ENCODE peak calls at places on chromosomes 2 and 18, in ten cellular contexts. H, X, W, I, M, B, U, D, R and N are unnamed samples.
A peak's percentile ranks its signal among the peaks of the same experiment; 100 is the strongest.

GRCh38 chr18:32238635-32239268 is 48.9 kb downstream of the MEP1B start:
- DNase-seq in H (no peak), X (no peak), W (no peak), I (no peak), M (no peak), B (no peak), U (no peak), D (no peak), R (no peak), N (no peak)

GRCh38 chr18:49697757-49698595 is 115.4 kb downstream of the ACAA2 start:
- DNase-seq in H (no peak), X (no peak), W (no peak), I (no peak), M (peak; percentile 30), B (peak; percentile 31), U (no peak), D (no peak), R (no peak), N (no peak)

GRCh38 chr2:167697961-167698360 is 549.4 kb downstream of the STK39 start:
- DNase-seq in H (no peak), X (no peak), W (no peak), I (no peak), M (no peak), B (no peak), U (no peak), D (no peak), R (no peak), N (no peak)

GRCh38 chr2:23375448-23375847 is 9.5 kb upstream of the KLHL29 start:
- DNase-seq in H (no peak), X (no peak), W (no peak), I (no peak), M (peak; percentile 34), B (peak; percentile 51), U (no peak), D (no peak), R (no peak), N (no peak)

GRCh38 chr2:11411244-11411643 is 54.7 kb downstream of the E2F6 start:
- DNase-seq in H (no peak), X (no peak), W (no peak), I (no peak), M (no peak), B (no peak), U (no peak), D (no peak), R (no peak), N (no peak)

GRCh38 chr18:40676676-40677075 is 1278.4 kb upstream of the PIK3C3 start:
- DNase-seq in H (no peak), X (no peak), W (no peak), I (no peak), M (no peak), B (peak; percentile 9), U (no peak), D (no peak), R (no peak), N (no peak)

GRCh38 chr2:20212459-20212870 is 12.5 kb downstream of the SDC1 start:
- DNase-seq in H (no peak), X (no peak), W (no peak), I (no peak), M (no peak), B (peak; percentile 69), U (peak; percentile 87), D (no peak), R (no peak), N (no peak)

GRCh38 chr2:101329026-101329425 is 20.5 kb upstream of the RNF149 start:
- DNase-seq in H (peak; percentile 21), X (no peak), W (no peak), I (no peak), M (no peak), B (no peak), U (no peak), D (no peak), R (no peak), N (no peak)

GRCh38 chr2:233476651-233477547 is 89.7 kb downstream of the USP40 start:
- DNase-seq in H (no peak), X (no peak), W (no peak), I (no peak), M (no peak), B (no peak), U (no peak), D (peak; percentile 67), R (no peak), N (no peak)

GRCh38 chr2:69663860-69664259 is 20.3 kb upstream of the AAK1 start:
- DNase-seq in H (no peak), X (no peak), W (no peak), I (no peak), M (no peak), B (no peak), U (no peak), D (no peak), R (no peak), N (no peak)
- H3K27ac ChIP-seq in H (no peak overlapping the region), X (no peak overlapping the region), W (no peak overlapping the region), I (no peak overlapping the region), M (no peak overlapping the region), B (no peak overlapping the region), U (no peak overlapping the region), D (no peak overlapping the region), R (no peak overlapping the region), N (no peak overlapping the region)

DNA sequence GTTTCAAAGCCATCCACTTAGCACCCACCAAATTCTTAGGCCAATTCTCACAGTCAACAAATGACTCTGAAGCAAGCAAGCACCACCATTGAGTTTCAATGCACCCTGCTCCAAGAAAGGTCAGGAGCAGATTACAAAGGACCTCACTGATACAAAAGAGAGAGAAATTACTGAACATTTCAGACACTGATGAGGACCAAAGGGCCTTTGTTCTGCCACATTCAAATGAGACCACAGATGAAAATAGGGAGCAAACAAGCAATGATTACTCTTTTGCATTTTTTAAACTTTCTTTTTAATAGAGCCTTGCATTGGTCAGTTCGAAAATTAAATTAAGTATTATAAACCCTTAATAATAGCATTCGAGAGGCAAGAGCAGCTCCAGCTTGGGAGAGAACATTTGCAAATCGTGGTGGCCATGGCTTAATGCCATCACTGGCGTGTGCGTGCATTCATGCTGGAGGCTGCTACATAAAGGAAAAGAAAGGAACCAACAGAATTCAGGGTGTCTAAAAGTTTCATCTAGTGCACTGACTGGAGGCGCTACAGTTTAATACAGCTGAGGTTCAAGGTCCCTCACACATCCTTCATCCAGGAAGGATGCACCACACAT is 87.5 kb downstream of the KLF7 start:
- DNase-seq in H (no peak), X (no peak), W (no peak), I (no peak), M (no peak), B (no peak), U (no peak), D (no peak), R (no peak), N (no peak)
- TF ChIP-seq CTCF in H (no peak), X (no peak), W (no peak), I (no peak), M (no peak), B (no peak), U (no peak), D (no peak), R (no peak), N (no peak)

DNA sequence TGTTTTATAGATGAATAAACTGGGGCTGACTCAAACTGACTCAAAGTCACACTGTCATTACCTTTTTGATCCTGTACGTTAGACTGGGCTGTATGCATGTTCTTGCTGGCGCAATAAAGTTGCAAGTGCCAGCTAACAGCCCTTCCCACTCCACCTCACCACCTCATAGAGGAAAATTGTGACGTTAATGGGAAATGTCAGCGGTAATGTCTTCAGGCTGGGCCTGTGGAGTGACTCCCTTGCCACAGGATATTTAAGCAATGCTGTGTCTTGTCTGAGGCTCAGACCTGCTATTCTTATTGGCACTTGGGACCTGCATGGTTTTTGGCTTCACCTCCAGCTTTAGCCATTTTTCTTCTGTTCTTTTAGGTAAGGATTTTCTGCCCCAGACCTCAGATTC is 25.2 kb upstream of the CASP10 start:
- DNase-seq in H (peak; percentile 82), X (no peak), W (no peak), I (no peak), M (no peak), B (no peak), U (no peak), D (no peak), R (no peak), N (no peak)
- H3K4me3 ChIP-seq in H (no peak overlapping the region), X (no peak overlapping the region), W (no peak overlapping the region), I (no peak overlapping the region), M (no peak overlapping the region), B (no peak overlapping the region), U (no peak overlapping the region), D (no peak overlapping the region), R (no peak overlapping the region), N (no peak overlapping the region)

GRCh38 chr2:14903709-14904374 is 271.3 kb downstream of the LRATD1 start:
- DNase-seq in H (peak; percentile 77), X (no peak), W (no peak), I (no peak), M (peak; percentile 78), B (no peak), U (peak; percentile 47), D (peak; percentile 77), R (no peak), N (no peak)

GRCh38 chr2:14901740-14902139 is 269.2 kb downstream of the LRATD1 start:
- DNase-seq in H (no peak), X (no peak), W (no peak), I (no peak), M (no peak), B (no peak), U (no peak), D (no peak), R (no peak), N (no peak)

GRCh38 chr2:14902953-14903352 is 270.4 kb downstream of the LRATD1 start:
- DNase-seq in H (peak; percentile 33), X (no peak), W (no peak), I (no peak), M (no peak), B (no peak), U (no peak), D (no peak), R (no peak), N (no peak)

GRCh38 chr2:14896280-14896679 is 263.8 kb downstream of the LRATD1 start:
- DNase-seq in H (no peak), X (no peak), W (no peak), I (no peak), M (no peak), B (no peak), U (no peak), D (no peak), R (no peak), N (no peak)

DNA sequence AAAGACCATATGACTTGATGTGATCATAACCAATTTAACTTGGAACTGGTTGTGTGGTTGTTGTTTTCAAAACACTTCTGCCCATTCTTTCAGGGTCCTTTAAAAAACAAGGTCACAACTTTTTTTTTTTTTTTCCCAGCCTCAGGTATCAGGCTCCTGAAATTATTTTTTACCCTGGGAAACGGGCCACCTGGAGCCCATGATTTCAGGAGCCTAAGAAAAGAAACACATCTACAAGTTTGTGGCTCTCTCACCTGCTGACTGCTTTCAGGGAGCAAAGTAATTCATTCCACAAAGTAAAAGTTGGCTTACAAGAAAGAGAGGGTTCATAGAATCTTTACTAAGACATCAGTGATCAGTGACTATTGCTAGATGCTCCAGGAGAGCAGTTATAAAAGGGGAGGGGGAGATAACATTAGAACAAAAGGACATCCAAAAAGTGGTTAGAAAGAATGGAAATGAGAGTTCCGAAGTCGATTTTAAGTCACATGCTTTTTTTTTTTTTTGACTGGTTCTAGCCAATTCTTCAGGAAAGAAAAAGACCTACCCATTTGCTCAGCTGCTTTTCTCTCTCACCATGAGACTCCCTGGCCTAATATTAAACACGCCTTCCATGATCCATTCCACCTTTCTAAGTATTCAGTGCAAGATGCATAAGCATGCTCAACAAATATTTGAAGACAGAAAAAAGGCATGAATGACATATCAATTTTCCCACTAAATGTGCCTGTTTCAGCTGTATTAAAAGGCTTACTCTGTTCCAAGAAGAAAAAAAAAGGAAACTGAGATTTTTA is 267.3 kb downstream of the LRATD1 start:
- DNase-seq in H (no peak), X (no peak), W (no peak), I (no peak), M (no peak), B (no peak), U (no peak), D (no peak), R (no peak), N (no peak)
- H3K27ac ChIP-seq in H (no peak overlapping the region), X (no peak overlapping the region), W (no peak overlapping the region), I (no peak overlapping the region), M (no peak overlapping the region), B (no peak overlapping the region), U (no peak overlapping the region), D (no peak overlapping the region), R (no peak overlapping the region), N (no peak overlapping the region)